ENCODE peak calls at places on chromosomes 5 and 9, in nine cellular contexts. B is Panc1, I is breast epithelium, F is GM12891, O is HepG2, S is SK-N-SH, U is GM12878, D is endothelial cell of umbilical vein, W is transverse colon. Z is an unnamed sample.

GRCh38 chr5:170378740-170379139 is 10.4 kb downstream of the KCNMB1 start:
- DNase-seq in O (no peak), B (no peak), U (no peak), S (no peak), D (no peak), F (no peak), I (no peak), W (no peak), Z (no peak)

GRCh38 chr5:115831163-115831768 is 10.1 kb downstream of the ATG12 start:
- DNase-seq in S (peak; percentile 46), O (peak; percentile 57), I (no peak), F (no peak), B (no peak), W (peak; percentile 15), D (peak; percentile 51), U (no peak), Z (no peak)

GRCh38 chr5:74318985-74319563 is 321.5 kb downstream of the ENC1 start:
- DNase-seq in S (no peak), U (no peak), F (no peak), I (no peak), W (no peak), D (no peak), B (no peak), O (no peak), Z (no peak)

GRCh38 chr5:1228121-1228520 is 2.9 kb downstream of the SLC6A18 start:
- DNase-seq in F (no peak), U (no peak), W (no peak), O (no peak), S (no peak), I (no peak), D (no peak), B (no peak), Z (no peak)

GRCh38 chr9:88749420-88749819 is 214.4 kb downstream of the NXNL2 start:
- DNase-seq in B (no peak), D (no peak), F (no peak), I (no peak), W (no peak), O (no peak), S (no peak), U (no peak), Z (no peak)

GRCh38 chr9:93297659-93298497 is 113.9 kb downstream of the WNK2 start:
- DNase-seq in F (peak; percentile 12), I (no peak), S (peak; percentile 39), D (no peak), O (no peak), U (no peak), W (no peak), B (no peak), Z (no peak)

GRCh38 chr5:74392698-74393431 is 247.7 kb downstream of the ENC1 start:
- DNase-seq in B (no peak), S (no peak), U (no peak), I (no peak), O (no peak), F (no peak), W (no peak), D (peak; percentile 41), Z (no peak)

GRCh38 chr5:107385701-107386100 is 285.0 kb downstream of the EFNA5 start:
- DNase-seq in I (no peak), D (no peak), S (no peak), B (no peak), O (no peak), U (no peak), W (no peak), F (no peak), Z (no peak)

DNA sequence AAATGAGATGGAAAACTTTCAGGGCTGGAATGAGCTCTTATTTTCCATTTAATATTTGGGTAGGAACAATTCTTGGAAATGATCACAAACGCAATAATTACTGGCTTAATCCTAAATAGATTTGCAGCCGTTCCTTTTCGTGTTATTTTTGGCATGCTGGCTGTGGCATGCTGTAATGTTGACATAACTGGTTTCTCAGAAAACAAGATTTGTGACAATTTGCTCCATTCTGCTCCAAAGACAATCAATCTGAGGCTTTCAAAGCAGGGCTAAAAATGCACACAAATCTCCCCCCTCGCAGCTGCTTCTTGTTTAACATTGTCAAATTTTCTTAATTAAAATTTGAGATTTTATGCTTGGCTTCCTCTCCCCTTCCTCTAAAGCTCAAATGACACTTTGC is 151.2 kb downstream of the TTC39B start:
- DNase-seq in B (no peak), I (no peak), D (peak; percentile 97), F (no peak), W (no peak), U (no peak), S (peak; percentile 6), O (no peak), Z (no peak)
- TF ChIP-seq POLR2AphosphoS5 in B (no peak), I (peak; percentile 38), D (peak; percentile 37), F (no peak), W (no peak), U (no peak), S (no peak), O (no peak), Z (no peak)

DNA sequence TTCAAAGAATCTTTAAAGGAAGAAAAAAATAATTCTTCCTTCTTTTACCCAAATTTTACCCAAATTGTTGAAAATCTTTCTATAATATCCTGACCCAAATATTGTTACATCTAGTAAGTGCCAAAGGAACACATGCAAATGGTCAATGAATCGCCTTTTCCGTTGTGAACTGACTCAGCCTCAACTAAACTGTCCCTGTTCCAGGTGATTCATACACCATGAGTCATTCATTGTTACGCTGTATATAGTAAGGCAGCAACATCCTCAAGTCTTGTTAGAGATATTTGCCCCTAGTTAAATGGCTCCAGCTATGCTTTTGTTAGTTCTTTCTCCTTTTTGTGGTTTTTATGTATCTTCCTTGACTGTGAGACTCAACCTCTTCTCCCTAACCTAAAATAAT is 9.7 kb downstream of the PTGER4 start:
- DNase-seq in U (peak; percentile 34), F (no peak), I (no peak), B (peak; percentile 100), D (peak; percentile 98), W (no peak), S (no peak), O (peak; percentile 33), Z (no peak)
- TF ChIP-seq POLR2AphosphoS5 in U (no peak), F (no peak), I (no peak), B (peak; percentile 83), D (peak; percentile 80), W (peak; percentile 54), S (peak; percentile 55), O (no peak), Z (no peak)

GRCh38 chr9:136564379-136564988 is 18.6 kb upstream of the NOTCH1 start:
- DNase-seq in W (no peak), U (peak; percentile 63), S (no peak), F (peak; percentile 69), I (peak; percentile 55), B (no peak), O (no peak), D (no peak), Z (no peak)
- TF ChIP-seq POLR2AphosphoS5 in W (no peak), U (no peak), S (no peak), F (no peak), I (no peak), B (no peak), O (no peak), D (no peak), Z (no peak)

GRCh38 chr5:36337592-36337991 is 35.9 kb upstream of the RANBP3L start:
- DNase-seq in D (no peak), F (no peak), W (no peak), I (no peak), O (no peak), S (no peak), B (no peak), U (no peak), Z (no peak)

GRCh38 chr5:36334315-36334714 is 32.6 kb upstream of the RANBP3L start:
- DNase-seq in D (no peak), I (no peak), O (no peak), B (no peak), W (no peak), F (no peak), U (no peak), S (no peak), Z (no peak)
- TF ChIP-seq POLR2AphosphoS5 in D (no peak), I (no peak), O (no peak), B (no peak), W (no peak), F (no peak), U (no peak), S (no peak), Z (no peak)

GRCh38 chr9:70514273-70514672 is 99.8 kb upstream of the KLF9 start:
- DNase-seq in S (no peak), I (no peak), O (no peak), D (no peak), F (no peak), W (no peak), B (no peak), U (no peak), Z (no peak)

GRCh38 chr9:70519912-70520724 is 105.7 kb upstream of the KLF9 start:
- DNase-seq in O (no peak), D (no peak), I (no peak), U (peak; percentile 51), B (no peak), W (no peak), S (no peak), F (no peak), Z (no peak)

DNA sequence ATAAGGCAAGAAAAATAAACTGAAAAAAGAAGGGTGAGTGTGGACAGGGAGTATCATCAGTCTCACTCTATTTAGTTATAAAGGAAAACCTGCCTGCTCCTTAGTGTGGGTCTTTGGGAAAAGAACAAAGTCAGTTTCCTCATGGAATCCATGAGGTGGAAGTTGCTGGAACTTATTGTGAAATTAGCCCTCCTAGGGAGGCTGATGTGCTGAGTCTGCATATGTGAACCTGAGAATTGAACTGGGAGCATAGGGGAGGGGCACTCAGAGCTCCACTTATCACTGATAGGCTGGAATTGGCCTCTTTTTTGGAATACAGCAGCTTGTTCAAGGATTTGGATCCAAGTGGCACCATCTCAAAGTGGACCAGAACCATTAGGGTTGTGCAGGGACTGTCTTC is 103.5 kb upstream of the KLF9 start:
- DNase-seq in S (no peak), I (no peak), F (no peak), W (no peak), B (no peak), O (no peak), D (no peak), U (no peak), Z (no peak)
- TF ChIP-seq POLR2AphosphoS5 in S (no peak), I (no peak), F (no peak), W (no peak), B (no peak), O (no peak), D (no peak), U (no peak), Z (no peak)

GRCh38 chr9:129614932-129615331 is 6.0 kb downstream of the C9orf50 start:
- DNase-seq in D (no peak), S (no peak), O (no peak), B (no peak), I (no peak), F (no peak), U (no peak), W (no peak), Z (no peak)
- TF ChIP-seq POLR2AphosphoS5 in D (no peak), S (no peak), O (no peak), B (no peak), I (no peak), F (no peak), U (no peak), W (no peak), Z (no peak)

GRCh38 chr5:179623001-179623905 is at the start of gene HNRNPH1:
- DNase-seq in U (peak; percentile 97), D (peak; percentile 100), S (peak; percentile 99), O (peak; percentile 97), W (peak; percentile 99), F (peak; percentile 96), B (peak; percentile 99), I (peak; percentile 98), Z (peak; percentile 97)
- TF ChIP-seq POLR2AphosphoS5 in U (peak; percentile 100), D (peak; percentile 100), S (peak; percentile 100), O (peak; percentile 100), W (peak; percentile 100), F (peak; percentile 100), B (peak; percentile 100), I (peak; percentile 100), Z (peak; percentile 100)